ENCODE peak calls at places on chromosomes 13 and 19, in ten cellular contexts. H is IMR-90, K is MM.1S, M is PC-3, S is mesenchymal stem cell, D is astrocyte, E is H9, G is H1, F is DND-41, Q is mammary epithelial cell. Y is an unnamed sample.

GRCh38 chr13:112991611-112992010 is 22.6 kb downstream of the MCF2L start:
- DNase-seq in F (no peak), S (no peak), M (no peak), E (no peak), G (no peak), D (no peak), Q (no peak), K (no peak), H (no peak), Y (no peak)

GRCh38 chr19:42345191-42345812 is 19.9 kb downstream of the MEGF8 start:
- DNase-seq in M (no peak), S (peak; percentile 14), D (no peak), F (no peak), G (no peak), K (no peak), H (peak; percentile 38), Q (no peak), E (no peak), Y (no peak)

GRCh38 chr19:42216653-42217521 is 590 bp downstream of the DEDD2 start:
- DNase-seq in E (peak; percentile 63), K (peak; percentile 51), H (peak; percentile 16), Q (peak; percentile 53), S (peak; percentile 58), G (peak; percentile 85), F (peak; percentile 43), D (peak; percentile 12), M (peak; percentile 15), Y (peak; percentile 64)

GRCh38 chr13:106503730-106504129 is 31.7 kb downstream of the EFNB2 start:
- DNase-seq in F (no peak), G (no peak), D (no peak), M (no peak), K (no peak), H (peak; percentile 34), E (no peak), Q (no peak), S (no peak), Y (no peak)

GRCh38 chr19:10209305-10209704 is 14.6 kb upstream of the DNMT1 start:
- DNase-seq in Q (no peak), M (peak; percentile 67), K (no peak), G (no peak), E (no peak), F (no peak), S (peak; percentile 35), H (peak; percentile 87), D (peak; percentile 70), Y (no peak)

GRCh38 chr13:112254061-112254818 is 121.9 kb upstream of the SPACA7 start:
- DNase-seq in M (no peak), G (peak; percentile 45), H (no peak), F (no peak), D (no peak), S (no peak), Q (no peak), K (no peak), E (no peak), Y (no peak)

GRCh38 chr19:16062789-16063188 is 13.5 kb upstream of the TPM4 start:
- DNase-seq in H (no peak), Q (no peak), G (peak; percentile 91), M (peak; percentile 73), S (peak; percentile 59), F (peak; percentile 79), D (no peak), E (peak; percentile 75), K (peak; percentile 60), Y (peak; percentile 88)

GRCh38 chr19:10836478-10837325 is 690 bp upstream of the TMED1 start:
- DNase-seq in E (peak; percentile 82), H (no peak), F (peak; percentile 87), D (peak; percentile 65), G (no peak), K (peak; percentile 88), M (no peak), Q (peak; percentile 84), S (no peak), Y (peak; percentile 96)

GRCh38 chr19:33808399-33808798 is 11.7 kb downstream of the KCTD15 start:
- DNase-seq in M (no peak), Q (no peak), E (no peak), G (no peak), F (no peak), H (no peak), K (no peak), S (no peak), D (no peak), Y (no peak)

GRCh38 chr13:75302031-75302430 is 179.9 kb downstream of the TBC1D4 start:
- DNase-seq in E (no peak), Q (no peak), K (no peak), D (no peak), H (no peak), S (no peak), M (no peak), G (no peak), F (no peak), Y (no peak)

GRCh38 chr13:27055501-27055900 is 116.1 kb downstream of the USP12 start:
- DNase-seq in F (no peak), E (no peak), D (no peak), S (no peak), K (no peak), M (no peak), G (no peak), H (no peak), Q (no peak), Y (no peak)

GRCh38 chr19:49333426-49334288 is 1.5 kb upstream of the CD37 start:
- DNase-seq in G (no peak), K (peak; percentile 43), D (no peak), F (peak; percentile 62), S (peak; percentile 35), H (peak; percentile 40), M (no peak), E (peak; percentile 27), Q (no peak), Y (peak; percentile 99)

GRCh38 chr13:25752957-25753540 is 298.8 kb downstream of the SHISA2 start:
- DNase-seq in F (peak; percentile 63), Q (peak; percentile 74), M (peak; percentile 92), G (no peak), D (peak; percentile 94), S (peak; percentile 81), K (peak; percentile 76), H (peak; percentile 36), E (no peak), Y (no peak)

GRCh38 chr13:59747529-59747928 is 416.2 kb downstream of the DIAPH3 start:
- DNase-seq in D (no peak), M (peak; percentile 2), G (no peak), K (no peak), H (no peak), S (no peak), E (no peak), F (no peak), Q (no peak), Y (peak; percentile 78)

GRCh38 chr19:6707011-6707657 is 13.3 kb downstream of the C3 start:
- DNase-seq in F (no peak), H (no peak), S (no peak), D (no peak), Q (no peak), G (no peak), K (no peak), E (no peak), M (no peak), Y (no peak)

DNA sequence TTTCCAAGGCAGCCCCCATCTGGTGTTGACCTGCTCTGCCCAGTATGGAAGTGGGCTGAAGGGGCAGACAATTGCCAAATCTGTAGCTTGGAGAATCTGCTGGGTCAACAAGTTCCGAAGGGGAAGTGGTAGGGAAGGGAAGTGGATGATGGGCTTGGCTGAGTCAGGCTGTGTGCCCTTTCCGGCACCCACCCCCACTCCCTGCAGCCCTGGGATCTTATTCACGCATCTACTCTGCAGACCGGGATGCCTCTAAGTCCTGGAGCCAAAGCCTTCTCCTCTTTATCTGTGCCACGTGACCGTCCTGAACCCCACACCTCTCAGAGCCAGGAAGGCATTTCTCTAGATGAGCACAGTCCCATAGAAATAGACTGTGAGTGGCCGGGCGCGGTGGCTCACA is 7.5 kb upstream of the C5AR2 start:
- DNase-seq in G (no peak), M (peak; percentile 22), F (no peak), S (no peak), Q (no peak), E (no peak), H (no peak), K (no peak), D (no peak), Y (no peak)
- H2AFZ ChIP-seq in G (peak overlapping the region; percentile 9), M (no peak overlapping the region), F (no peak overlapping the region), S (no peak overlapping the region), Q (no peak overlapping the region), E (peak overlapping the region; percentile 23), H (peak overlapping the region; percentile 5), K (no peak overlapping the region), D (no peak overlapping the region), Y (no peak overlapping the region)

GRCh38 chr13:41457589-41458186 is 338 bp downstream of the RGCC start:
- DNase-seq in K (peak; percentile 8), H (no peak), M (no peak), D (no peak), F (no peak), G (peak; percentile 62), Q (no peak), E (no peak), S (no peak), Y (peak; percentile 53)
- H2AFZ ChIP-seq in K (peak overlapping the region; percentile 70), H (peak overlapping the region; percentile 91), M (peak overlapping the region; percentile 88), D (peak overlapping the region; percentile 72), F (no peak overlapping the region), G (no peak overlapping the region), Q (peak overlapping the region; percentile 85), E (no peak overlapping the region), S (no peak overlapping the region), Y (peak overlapping the region; percentile 92)

DNA sequence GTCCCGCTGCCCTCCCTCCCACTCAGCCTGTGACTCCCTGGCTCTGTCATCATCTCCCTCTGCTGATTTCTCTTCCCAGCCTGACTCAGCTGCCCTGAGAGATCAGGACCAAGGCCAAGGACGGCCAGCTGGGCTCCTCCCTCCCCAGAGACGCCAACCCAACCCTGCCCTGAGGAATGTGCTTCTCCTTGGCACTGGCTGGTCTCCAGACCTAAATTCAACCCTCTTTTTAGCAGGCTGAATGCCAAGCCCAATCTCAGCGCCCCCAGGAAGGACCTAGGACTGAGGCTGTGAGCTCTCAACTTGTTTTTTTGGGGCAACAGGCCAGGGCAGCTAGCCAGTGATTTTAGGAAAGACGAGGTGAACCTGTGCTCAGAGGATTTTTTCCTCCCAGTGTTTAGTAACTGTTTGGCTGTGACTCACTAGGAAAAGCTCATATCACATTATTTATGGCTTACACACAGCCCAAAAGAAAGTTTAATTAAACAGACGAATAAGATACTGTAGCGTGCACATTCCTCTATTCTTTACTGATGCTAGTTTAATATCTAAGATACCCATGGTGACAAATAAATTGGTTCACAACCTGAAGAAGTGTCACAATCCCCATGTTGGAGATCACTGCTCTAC is 7.4 kb upstream of the IGFL1 start:
- DNase-seq in M (peak; percentile 85), E (peak; percentile 70), Q (peak; percentile 90), F (no peak), K (no peak), S (peak; percentile 15), H (peak; percentile 34), D (peak; percentile 63), G (peak; percentile 50), Y (no peak)
- H2AFZ ChIP-seq in M (no peak overlapping the region), E (no peak overlapping the region), Q (no peak overlapping the region), F (no peak overlapping the region), K (no peak overlapping the region), S (no peak overlapping the region), H (peak overlapping the region; percentile 40), D (no peak overlapping the region), G (no peak overlapping the region), Y (no peak overlapping the region)

DNA sequence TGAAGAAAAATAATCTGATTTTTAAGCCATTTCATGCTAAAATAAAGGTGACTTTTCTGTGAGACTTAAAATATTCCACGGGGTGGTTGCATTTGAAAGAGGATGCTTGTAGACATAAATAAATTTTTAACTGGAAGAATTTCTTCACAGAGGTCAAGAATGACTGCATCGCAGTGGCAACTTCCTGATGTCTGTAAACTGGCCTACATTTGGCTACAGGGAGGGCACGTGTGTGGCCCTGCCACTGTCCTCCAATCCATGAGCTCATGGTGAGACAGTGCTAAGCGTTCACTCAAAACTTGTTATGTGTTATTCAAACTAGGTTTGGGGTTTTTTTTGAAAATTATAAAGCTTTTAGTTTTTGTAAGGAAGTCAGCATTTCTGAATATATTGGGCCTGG is 1089.3 kb downstream of the EFNB2 start:
- DNase-seq in D (no peak), G (no peak), E (no peak), F (no peak), M (no peak), Q (no peak), H (peak; percentile 54), K (no peak), S (peak; percentile 28), Y (no peak)
- H2AFZ ChIP-seq in D (no peak overlapping the region), G (no peak overlapping the region), E (no peak overlapping the region), F (peak overlapping the region; percentile 72), M (no peak overlapping the region), Q (no peak overlapping the region), H (no peak overlapping the region), K (no peak overlapping the region), S (no peak overlapping the region), Y (no peak overlapping the region)